ENCODE peak calls at places on chromosomes 2 and 18, in four cellular contexts. P is HepG2, G is K562, O is GM12878. E is an unnamed sample.

GRCh38 chr2:129144082-129144791 is 825.6 kb upstream of the HS6ST1 start:
- DNase-seq in P (no peak), O (no peak), G (peak), E (no peak)

GRCh38 chr18:78786776-78787175 is 192.8 kb upstream of the SALL3 start:
- DNase-seq in P (no peak), G (no peak), O (no peak), E (no peak)

GRCh38 chr2:28619213-28620196 is 123.6 kb downstream of the PLB1 start:
- DNase-seq in G (no peak), O (no peak), P (no peak), E (no peak)

GRCh38 chr2:68837861-68838341 is 33.3 kb downstream of the BMP10 start:
- DNase-seq in O (peak), G (no peak), P (no peak), E (no peak)

GRCh38 chr2:58896600-58896999 is 655.5 kb upstream of the FANCL start:
- DNase-seq in P (no peak), O (no peak), G (no peak), E (no peak)

GRCh38 chr2:75608684-75609333 is 37.8 kb upstream of the MRPL19 start:
- DNase-seq in G (peak), O (no peak), P (peak), E (peak)

GRCh38 chr18:9337875-9338274 is 3.3 kb downstream of the TWSG1 start:
- DNase-seq in G (peak), P (no peak), O (peak), E (no peak)

GRCh38 chr2:226466589-226466988 is 333.0 kb downstream of the IRS1 start:
- DNase-seq in O (no peak), P (no peak), G (no peak), E (no peak)

GRCh38 chr2:136010126-136010525 is 24.7 kb upstream of the DARS1 start:
- DNase-seq in O (no peak), P (no peak), G (no peak), E (no peak)

GRCh38 chr2:204545861-204546773 is 842 bp downstream of the PARD3B start:
- DNase-seq in G (no peak), O (no peak), P (no peak), E (peak)

GRCh38 chr2:31125918-31126695 is 12.1 kb downstream of the GALNT14 start:
- DNase-seq in P (no peak), G (no peak), O (no peak), E (no peak)

GRCh38 chr2:130371723-130372054 is 15.8 kb downstream of the PTPN18 start:
- DNase-seq in O (no peak), P (no peak), G (peak), E (no peak)

GRCh38 chr2:20561703-20562454 is 89.0 kb downstream of the HS1BP3 start:
- DNase-seq in G (peak), P (no peak), O (no peak), E (no peak)

GRCh38 chr2:54206596-54206995 is 49.4 kb downstream of the TSPYL6 start:
- DNase-seq in G (peak), P (peak), O (no peak), E (peak)

GRCh38 chr2:203871371-203871983 is 3.9 kb downstream of the CTLA4 start:
- DNase-seq in O (peak), P (no peak), G (no peak), E (no peak)

GRCh38 chr2:23137161-23137560 is 247.8 kb upstream of the KLHL29 start:
- DNase-seq in P (no peak), O (no peak), G (no peak), E (no peak)

GRCh38 chr2:85602476-85603234 is at the start of gene TMEM150A:
- DNase-seq in O (peak), G (peak), P (peak), E (peak)

GRCh38 chr2:135182190-135182589 is 130.1 kb downstream of the RAB3GAP1 start:
- DNase-seq in G (no peak), O (no peak), P (no peak), E (no peak)

GRCh38 chr2:86468162-86469033 is 27.2 kb downstream of the KDM3A start:
- DNase-seq in G (no peak), O (no peak), P (no peak), E (no peak)

GRCh38 chr2:22002066-22002465 is 878.3 kb downstream of the TDRD15 start:
- DNase-seq in P (no peak), G (no peak), O (no peak), E (no peak)

GRCh38 chr2:235513984-235514626 is 20.3 kb downstream of the AGAP1 start:
- DNase-seq in O (no peak), G (no peak), P (no peak), E (no peak)

GRCh38 chr2:9800975-9801723 is 42.1 kb upstream of the TAF1B start:
- DNase-seq in P (peak), G (peak), O (no peak), E (no peak)

DNA sequence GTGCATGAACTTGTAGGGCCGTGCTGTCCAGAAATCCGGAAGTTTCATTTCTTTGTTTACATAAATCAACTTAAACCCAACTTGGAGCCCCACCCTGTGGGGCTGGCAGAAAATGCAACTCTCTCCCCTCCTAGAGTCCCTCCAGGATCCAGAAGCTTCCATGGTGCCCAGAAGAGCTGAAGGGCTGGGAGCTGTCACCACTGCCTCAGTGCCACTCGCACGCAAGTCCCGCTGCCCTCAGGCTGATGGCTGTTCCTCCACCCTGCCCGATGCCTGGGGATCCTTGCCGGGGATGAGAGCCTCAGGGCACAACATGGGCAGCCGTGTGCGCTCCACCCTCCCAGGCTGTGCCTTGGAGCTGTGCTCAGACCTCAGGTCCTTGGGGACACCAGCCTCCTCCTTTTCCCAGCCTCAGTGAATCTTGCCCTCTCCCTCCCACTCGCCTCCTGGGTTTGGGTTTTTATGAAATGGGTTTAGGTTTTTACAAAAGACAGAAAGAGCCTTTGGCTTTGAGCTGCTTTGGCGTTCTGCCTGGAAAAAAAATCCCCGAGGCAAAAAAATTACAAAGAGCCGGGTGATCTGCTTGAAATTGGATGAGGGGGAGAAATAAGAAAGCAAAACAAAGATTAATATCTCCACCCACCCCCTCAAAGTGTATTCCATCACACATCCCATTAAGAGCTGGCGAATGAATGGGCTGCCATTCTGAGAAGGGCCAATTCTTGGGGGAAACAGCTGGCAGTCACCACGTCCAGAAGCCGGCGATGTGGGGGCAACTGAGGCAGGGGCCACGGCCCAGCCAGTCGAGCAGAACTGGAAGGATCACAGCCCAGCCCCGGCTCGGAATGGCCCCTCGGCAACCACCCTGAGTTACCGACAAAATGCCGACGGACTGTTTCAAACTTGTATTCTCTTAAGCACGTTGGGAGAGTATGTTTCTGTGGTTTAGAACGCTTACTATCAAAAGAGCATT is 155.4 kb downstream of the TWIST2 start:
- DNase-seq in P (no peak), O (no peak), G (no peak), E (no peak)
- TF ChIP-seq BHLHE40 in P (no peak), O (no peak), G (no peak), E (no peak)

GRCh38 chr18:24503182-24503581 is 42.7 kb downstream of the HRH4 start:
- DNase-seq in P (no peak), G (no peak), O (no peak), E (no peak)
- TF ChIP-seq FOXM1 in P (no peak), G (no peak), O (no peak), E (no peak)

GRCh38 chr18:61770279-61770678 is 122.5 kb downstream of the RNF152 start:
- DNase-seq in P (no peak), O (no peak), G (no peak), E (no peak)

GRCh38 chr18:61766266-61766884 is 126.4 kb downstream of the RNF152 start:
- DNase-seq in G (no peak), O (no peak), P (no peak), E (no peak)

GRCh38 chr18:61761875-61762274 is 130.9 kb downstream of the RNF152 start:
- DNase-seq in G (no peak), O (no peak), P (no peak), E (no peak)

GRCh38 chr18:61765097-61765496 is 127.7 kb downstream of the RNF152 start:
- DNase-seq in P (no peak), O (no peak), G (peak), E (no peak)

DNA sequence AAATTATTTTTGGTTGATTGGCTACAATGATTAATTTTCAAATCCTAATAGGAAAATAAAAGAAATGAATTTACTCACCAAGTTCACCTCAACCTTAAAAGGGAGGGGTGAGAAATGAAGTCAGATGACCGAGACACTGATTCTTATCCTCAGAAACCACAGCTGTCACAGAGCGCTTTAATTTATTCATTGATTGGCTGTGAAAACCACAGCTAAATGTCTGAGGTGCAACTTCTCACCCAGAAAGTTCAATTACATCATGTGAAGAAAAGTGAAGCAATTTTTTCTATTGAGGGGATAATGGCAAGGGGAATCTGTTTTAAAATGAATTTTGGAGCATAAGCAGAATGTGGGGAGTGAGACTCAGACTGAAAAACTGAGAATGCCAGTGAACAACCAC is 128.4 kb downstream of the RNF152 start:
- DNase-seq in G (no peak), P (no peak), O (peak), E (no peak)
- TF ChIP-seq SP1 in G (no peak), P (no peak), O (no peak), E (no peak)

DNA sequence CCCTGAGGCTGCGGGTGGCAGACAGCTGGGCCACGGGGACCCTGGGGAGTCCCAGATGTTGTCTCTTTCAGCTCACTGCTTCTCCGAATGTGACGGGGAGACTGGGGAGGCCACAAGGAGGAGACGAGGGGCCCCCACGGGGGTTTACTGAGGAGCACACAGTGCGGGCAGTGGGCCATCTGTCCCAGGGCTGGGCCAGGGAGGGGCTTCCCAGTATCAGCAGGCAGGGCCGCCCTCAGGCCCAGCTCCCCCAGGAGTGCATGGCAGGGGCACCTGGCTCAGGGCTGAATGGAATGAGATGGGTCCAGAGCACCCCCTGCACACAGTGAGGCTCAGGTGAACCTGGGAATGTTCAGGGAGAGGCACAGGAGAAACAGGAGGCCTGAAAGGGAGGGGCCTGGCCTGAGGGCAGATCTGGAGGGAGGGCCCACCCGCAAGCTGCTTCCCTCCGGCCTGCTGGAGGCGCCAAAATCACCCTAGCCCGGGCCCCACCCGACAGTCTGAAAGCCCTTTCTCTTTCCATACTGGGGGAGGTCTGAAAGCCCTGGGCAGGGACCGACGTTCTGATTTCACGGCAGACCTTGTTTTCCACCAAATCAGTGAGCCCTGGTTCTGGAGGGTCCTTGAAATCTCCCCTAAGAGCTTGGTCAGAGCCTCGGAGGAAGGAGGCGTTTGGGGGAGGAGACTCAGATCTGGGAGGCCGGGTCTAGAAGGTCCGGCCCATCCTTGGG is 35.5 kb upstream of the PTMA start:
- DNase-seq in G (peak), O (peak), P (peak), E (peak)
- TF ChIP-seq BHLHE40 in G (no peak), O (peak), P (no peak), E (no peak)

GRCh38 chr2:176685908-176686307 is 416.7 kb downstream of the MTX2 start:
- DNase-seq in G (no peak), O (no peak), P (no peak), E (no peak)
- TF ChIP-seq FOXM1 in G (no peak), O (no peak), P (no peak), E (no peak)

GRCh38 chr2:37554687-37555086 is 116.8 kb downstream of the CDC42EP3 start:
- DNase-seq in O (no peak), P (no peak), G (no peak), E (no peak)

GRCh38 chr2:37555457-37555856 is 116.0 kb downstream of the CDC42EP3 start:
- DNase-seq in O (no peak), G (no peak), P (no peak), E (no peak)

GRCh38 chr2:37553411-37554156 is 117.9 kb downstream of the CDC42EP3 start:
- DNase-seq in P (no peak), O (no peak), G (no peak), E (no peak)

GRCh38 chr2:37552339-37552738 is 119.1 kb downstream of the CDC42EP3 start:
- DNase-seq in O (no peak), G (no peak), P (no peak), E (no peak)

DNA sequence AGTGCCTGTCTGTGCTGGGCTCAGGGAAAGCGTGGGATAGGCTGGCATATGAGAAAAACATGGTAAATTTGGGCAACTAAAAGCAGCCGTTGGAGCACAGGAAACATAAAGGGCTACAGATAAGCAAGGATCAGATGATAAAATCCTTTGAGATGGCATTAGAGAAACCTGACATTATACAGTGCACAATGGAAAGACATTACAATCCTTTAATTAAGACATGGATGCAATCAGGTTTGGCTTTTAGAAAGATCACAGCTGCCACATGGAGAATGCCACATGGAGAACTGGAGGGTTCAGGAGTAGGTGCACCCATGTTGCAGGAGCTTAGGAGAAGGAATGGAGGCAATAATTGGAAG is 117.3 kb downstream of the CDC42EP3 start:
- DNase-seq in G (no peak), P (no peak), O (no peak), E (no peak)
- TF ChIP-seq SP1 in G (no peak), P (no peak), O (no peak), E (no peak)

GRCh38 chr2:79511320-79511951 is 1.4 kb upstream of the CTNNA2 start:
- DNase-seq in G (peak), P (peak), O (no peak), E (peak)

GRCh38 chr2:79512442-79513401 is at the start of gene CTNNA2:
- DNase-seq in P (peak), G (peak), O (no peak), E (peak)
- TF ChIP-seq BHLHE40 in P (no peak), G (no peak), O (no peak), E (no peak)

GRCh38 chr2:40380036-40380435 is 71.9 kb downstream of the SLC8A1 start:
- DNase-seq in G (no peak), O (no peak), P (no peak), E (no peak)

GRCh38 chr2:40380721-40381120 is 71.2 kb downstream of the SLC8A1 start:
- DNase-seq in O (no peak), P (no peak), G (no peak), E (no peak)

GRCh38 chr2:40386177-40386576 is 65.7 kb downstream of the SLC8A1 start:
- DNase-seq in P (no peak), G (no peak), O (no peak), E (no peak)

DNA sequence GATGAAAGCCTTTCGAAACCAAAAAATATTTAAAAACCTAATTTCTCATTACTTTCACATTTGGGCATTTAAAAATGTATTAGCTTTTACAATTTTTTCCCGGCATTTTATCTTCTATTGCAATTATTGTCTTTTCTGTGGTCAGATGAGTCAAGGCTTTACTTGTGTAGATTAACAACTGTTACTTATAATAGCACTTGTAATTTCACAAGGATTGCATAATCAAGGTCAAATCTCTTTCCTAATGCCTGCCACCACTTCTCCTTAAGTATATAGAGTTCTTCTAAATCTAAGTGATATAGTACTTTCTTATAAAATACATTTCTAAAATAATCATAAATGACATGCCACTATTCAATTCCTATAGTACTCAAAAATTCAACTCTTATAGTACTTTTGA is 67.2 kb downstream of the SLC8A1 start:
- DNase-seq in P (no peak), G (no peak), O (no peak), E (no peak)
- TF ChIP-seq FOXM1 in P (no peak), G (no peak), O (no peak), E (no peak)

DNA sequence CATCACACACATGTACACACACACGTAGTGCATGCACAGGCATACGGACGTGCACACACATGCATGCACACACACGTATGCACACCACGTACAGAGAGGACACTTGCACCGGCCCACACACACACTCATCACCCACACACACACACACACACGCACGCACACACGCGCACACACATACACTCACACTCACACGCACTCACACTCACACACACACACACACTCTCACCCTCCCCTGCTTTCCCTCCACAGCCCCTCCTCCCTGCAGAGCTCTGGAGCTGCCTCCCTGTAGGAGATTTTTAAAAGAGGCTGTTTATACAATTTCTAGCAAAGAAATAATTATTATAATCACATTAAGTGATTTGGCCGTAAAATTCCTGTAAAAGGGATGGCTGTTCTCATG is 36.5 kb upstream of the SNED1 start:
- DNase-seq in G (no peak), P (no peak), O (no peak), E (no peak)
- TF ChIP-seq SP1 in G (no peak), P (no peak), O (no peak), E (no peak)

DNA sequence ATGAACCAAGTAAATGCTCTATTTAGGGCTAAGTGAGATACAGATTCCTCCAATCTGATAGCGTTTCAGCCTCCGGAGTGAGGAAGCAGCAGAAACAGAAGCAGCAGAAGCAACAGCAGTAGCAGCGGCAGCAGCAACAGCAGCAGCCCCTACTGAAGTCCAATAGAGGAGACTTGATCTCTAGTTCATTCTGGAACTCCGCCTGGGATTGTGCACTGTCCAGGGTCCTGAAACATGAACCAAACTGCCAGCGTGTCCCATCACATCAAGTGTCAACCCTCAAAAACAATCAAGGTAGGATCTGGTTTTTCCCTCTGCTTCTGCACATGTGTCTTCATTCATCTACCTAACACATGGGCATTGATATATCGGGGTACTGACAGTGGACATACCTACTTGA is at the start of gene DPP10:
- DNase-seq in G (peak), P (peak), O (no peak), E (peak)
- TF ChIP-seq BHLHE40 in G (no peak), P (no peak), O (no peak), E (no peak)

E was measured in HEK293T.